ENCODE peak calls at places on chromosomes 4 and X, in six cellular contexts. Q, C, X, G, T and W are unnamed samples.

GRCh38 chr4:3708611-3709010 is 57.6 kb upstream of the ADRA2C start:
- DNase-seq in Q (no peak), C (no peak), X (no peak), G (no peak), T (no peak), W (no peak)

GRCh38 chr4:57475424-57475823 is 365.2 kb upstream of the IGFBP7 start:
- DNase-seq in Q (no peak), C (no peak), X (no peak), G (no peak), T (no peak), W (no peak)

GRCh38 chrX:55488559-55489314 is 911 bp downstream of the USP51 start:
- DNase-seq in Q (peak), C (peak), X (no peak), G (peak), T (no peak), W (peak)

GRCh38 chrX:2500091-2500680 is 590 bp downstream of the DHRSX start:
- DNase-seq in Q (peak), C (peak), X (no peak), G (no peak), T (no peak), W (peak)

GRCh38 chr4:73067971-73068394 is 1.5 kb downstream of the COX18 start:
- DNase-seq in Q (no peak), C (peak), X (no peak), G (no peak), T (no peak), W (peak)

GRCh38 chr4:17814140-17814539 is 3.4 kb downstream of the NCAPG start:
- DNase-seq in Q (no peak), C (peak), X (no peak), G (no peak), T (no peak), W (peak)

GRCh38 chr4:17153572-17153971 is 255.1 kb upstream of the LDB2 start:
- DNase-seq in Q (no peak), C (no peak), X (no peak), G (no peak), T (no peak), W (no peak)

GRCh38 chr4:53478671-53479456 is 101.4 kb downstream of the FIP1L1 start:
- DNase-seq in Q (no peak), C (peak), X (no peak), G (no peak), T (peak), W (peak)

GRCh38 chrX:13750204-13750603 is 15.7 kb downstream of the OFD1 start:
- DNase-seq in Q (no peak), C (peak), X (no peak), G (no peak), T (no peak), W (peak)

GRCh38 chr4:88159137-88159725 is 792 bp upstream of the ABCG2 start:
- DNase-seq in Q (no peak), C (peak), X (no peak), G (no peak), T (no peak), W (no peak)

GRCh38 chr4:119709418-119709817 is 80.8 kb upstream of the PDE5A start:
- DNase-seq in Q (no peak), C (no peak), X (no peak), G (no peak), T (no peak), W (no peak)

GRCh38 chr4:119707336-119707735 is 78.7 kb upstream of the PDE5A start:
- DNase-seq in Q (no peak), C (no peak), X (no peak), G (no peak), T (no peak), W (no peak)

DNA sequence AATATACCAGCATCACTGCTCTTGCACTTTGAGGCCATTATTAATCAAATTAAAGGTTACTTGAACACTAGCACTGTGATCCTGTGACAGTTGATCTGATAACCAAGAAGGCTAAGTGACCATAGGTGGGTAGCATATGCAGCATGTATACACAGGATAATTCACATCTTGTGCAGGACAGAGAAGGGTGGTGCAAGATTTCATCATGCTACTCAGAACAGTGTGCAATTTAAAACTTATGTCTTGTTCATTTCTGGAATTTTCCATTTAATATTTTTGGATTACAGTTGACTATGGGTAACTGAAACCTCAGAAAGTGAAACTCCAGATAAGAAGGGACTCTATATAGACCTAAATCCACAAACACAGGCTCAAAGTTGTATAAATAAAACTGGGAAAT is 78.2 kb upstream of the PDE5A start:
- DNase-seq in Q (no peak), C (no peak), X (no peak), G (no peak), T (no peak), W (no peak)
- TF ChIP-seq CTCF in Q (no peak), C (no peak), X (no peak), G (no peak), T (no peak), W (no peak)

DNA sequence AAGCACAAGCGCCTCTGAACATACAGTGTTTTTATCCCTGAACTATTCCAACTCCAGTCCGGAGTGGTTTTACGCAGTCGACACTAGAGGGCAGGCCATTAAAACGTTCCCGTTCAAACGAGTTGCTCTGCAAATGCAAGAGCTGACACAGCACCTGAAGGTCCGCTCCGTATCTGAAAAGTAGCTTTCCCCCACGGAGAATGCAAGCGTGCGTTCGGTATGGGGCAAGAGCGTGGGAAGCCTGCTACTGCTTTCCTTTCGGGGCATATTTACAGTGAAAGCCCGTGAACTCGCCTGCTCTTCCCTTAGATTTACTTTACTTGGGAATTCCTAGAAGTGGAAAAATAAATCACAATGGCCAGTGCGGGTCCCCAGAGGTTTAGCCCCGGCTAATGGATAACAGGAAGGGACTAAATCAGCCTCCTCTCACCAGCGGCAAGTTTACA is 190.8 kb downstream of the TSPAN5 start:
- DNase-seq in Q (peak), C (peak), X (peak), G (peak), T (peak), W (peak)
- H3K4me3 ChIP-seq in Q (no peak), C (peak), X (peak), G (peak), T (peak), W (peak)

GRCh38 chrX:153412746-153413720 is 1.8 kb downstream of the ZFP92 start:
- DNase-seq in Q (no peak), C (no peak), X (no peak), G (no peak), T (no peak), W (no peak)
- TF ChIP-seq CTCF in Q (no peak), C (no peak), X (no peak), G (no peak), T (no peak), W (no peak)

GRCh38 chrX:133437771-133438170 is 22.5 kb upstream of the GPC4 start:
- DNase-seq in Q (no peak), C (no peak), X (no peak), G (no peak), T (no peak), W (no peak)

GRCh38 chrX:133434197-133434820 is 19.0 kb upstream of the GPC4 start:
- DNase-seq in Q (no peak), C (no peak), X (no peak), G (no peak), T (no peak), W (no peak)

GRCh38 chrX:133437356-133437755 is 22.1 kb upstream of the GPC4 start:
- DNase-seq in Q (no peak), C (no peak), X (no peak), G (no peak), T (no peak), W (no peak)

GRCh38 chrX:133440081-133440796 is 24.9 kb upstream of the GPC4 start:
- DNase-seq in Q (no peak), C (no peak), X (no peak), G (no peak), T (no peak), W (no peak)

GRCh38 chrX:133435544-133436124 is 20.3 kb upstream of the GPC4 start:
- DNase-seq in Q (no peak), C (no peak), X (no peak), G (no peak), T (no peak), W (no peak)
- H3K4me3 ChIP-seq in Q (no peak), C (no peak), X (no peak), G (no peak), T (no peak), W (no peak)

GRCh38 chr4:41853973-41854372 is 81.3 kb upstream of the TMEM33 start:
- DNase-seq in Q (no peak), C (no peak), X (no peak), G (no peak), T (no peak), W (no peak)
- TF ChIP-seq CTCF in Q (no peak), C (no peak), X (no peak), G (no peak), T (peak), W (peak)

GRCh38 chr4:184807261-184807660 is 18.5 kb downstream of the ACSL1 start:
- DNase-seq in Q (peak), C (no peak), X (no peak), G (no peak), T (no peak), W (no peak)

GRCh38 chr4:184806711-184807110 is 19.1 kb downstream of the ACSL1 start:
- DNase-seq in Q (no peak), C (no peak), X (no peak), G (no peak), T (no peak), W (no peak)

GRCh38 chr4:184808719-184809062 is 17.1 kb downstream of the ACSL1 start:
- DNase-seq in Q (no peak), C (no peak), X (no peak), G (no peak), T (no peak), W (no peak)

GRCh38 chr4:184806246-184806550 is 19.6 kb downstream of the ACSL1 start:
- DNase-seq in Q (no peak), C (no peak), X (no peak), G (no peak), T (no peak), W (no peak)

DNA sequence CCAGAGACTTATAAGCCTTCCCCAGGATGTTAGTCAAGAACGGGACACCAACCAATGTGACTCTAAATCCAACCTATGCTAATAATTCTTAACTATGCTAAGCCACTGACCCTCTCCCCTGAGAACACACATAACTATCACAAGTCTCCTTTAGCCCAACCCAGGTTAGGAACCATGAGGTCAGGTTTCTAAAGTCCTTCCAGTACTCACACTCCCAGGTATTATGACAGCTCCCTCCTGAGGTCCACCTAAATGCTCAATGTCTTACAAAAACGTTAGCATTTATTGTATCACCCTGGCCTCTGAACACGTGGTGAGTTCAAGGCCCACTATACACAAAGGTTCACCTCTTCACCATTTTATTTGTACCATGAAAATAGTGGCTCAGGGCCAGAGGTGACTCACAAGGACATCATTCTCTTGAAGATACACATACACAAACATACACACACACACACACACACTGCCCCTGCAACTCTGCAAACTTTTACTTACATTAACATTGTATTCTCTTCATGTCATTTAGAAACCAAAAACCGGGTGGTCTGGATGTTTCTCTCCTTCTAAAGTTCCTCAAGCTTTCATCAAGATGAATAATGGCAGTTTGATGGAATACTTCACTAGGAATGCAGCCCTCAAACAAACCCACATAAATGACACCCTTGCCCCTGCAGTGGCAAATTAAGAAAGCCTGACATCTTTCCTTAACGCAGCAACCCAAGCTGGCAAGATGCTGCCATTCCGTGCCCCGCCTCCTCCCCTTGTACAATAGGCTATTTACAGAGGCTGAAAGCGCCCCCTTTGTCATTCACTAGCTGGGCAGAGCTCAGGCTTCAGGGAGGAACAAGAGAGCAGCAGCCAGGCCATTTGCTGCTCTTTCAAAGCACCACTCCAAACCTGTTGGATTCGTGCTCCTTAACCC is 17.7 kb downstream of the ACSL1 start:
- DNase-seq in Q (peak), C (peak), X (no peak), G (peak), T (no peak), W (peak)
- H3K4me3 ChIP-seq in Q (no peak), C (no peak), X (no peak), G (no peak), T (no peak), W (no peak)

DNA sequence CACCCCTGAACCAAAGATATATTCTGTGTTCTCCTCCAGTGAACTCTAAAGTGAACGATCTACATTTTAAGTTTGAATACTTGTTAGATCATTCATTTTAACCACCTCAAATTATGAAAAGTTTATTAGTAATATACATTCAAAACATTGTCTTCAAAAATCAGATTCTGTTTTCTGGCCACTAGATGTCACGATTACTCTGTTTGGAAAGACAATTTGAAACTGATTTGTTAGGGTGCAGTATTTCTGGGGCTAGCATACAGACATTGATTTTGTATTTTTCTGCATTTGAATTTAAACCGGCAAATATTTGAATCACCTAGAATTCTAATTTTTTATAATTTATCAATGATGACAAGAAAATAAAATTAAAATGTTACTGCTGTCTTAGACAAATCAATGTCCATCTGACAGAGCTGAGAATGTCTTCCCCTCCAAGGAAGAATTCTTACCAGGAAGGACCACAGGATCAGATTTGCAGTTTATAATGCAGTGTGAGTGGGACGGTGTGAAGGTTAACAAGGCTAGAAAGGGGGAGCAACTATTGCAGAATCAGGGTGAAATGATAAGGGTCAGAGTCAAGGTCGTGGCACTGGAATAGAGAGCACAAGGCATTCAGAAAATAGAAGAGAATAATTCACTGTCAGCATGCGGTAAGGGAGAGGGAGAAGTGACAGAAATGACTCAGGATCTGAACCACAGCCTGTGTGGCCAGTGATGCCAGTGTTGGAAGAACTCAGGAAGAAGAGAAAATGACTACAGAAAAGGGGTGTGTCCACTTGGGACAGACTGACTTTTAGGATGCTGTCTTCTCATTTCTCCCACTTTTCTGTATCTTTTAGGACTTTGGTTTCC is 91.6 kb downstream of the ANXA10 start:
- DNase-seq in Q (no peak), C (peak), X (peak), G (no peak), T (peak), W (peak)
- TF ChIP-seq CTCF in Q (no peak), C (peak), X (peak), G (peak), T (peak), W (peak)